ENCODE peak calls at places on chromosomes 6 and 20, in five cellular contexts. M is AG04449, J is left ventricle myocardium inferior, X is astrocyte, U is astrocyte of the spinal cord. W is an unnamed sample.

GRCh38 chr20:32970115-32970972 is 33.9 kb downstream of the SUN5 start:
- DNase-seq in M (no peak), J (no peak), X (no peak), U (no peak), W (no peak)

GRCh38 chr20:52622086-52622485 is 350.1 kb upstream of the TSHZ2 start:
- DNase-seq in M (no peak), J (no peak), X (no peak), U (no peak), W (no peak)

GRCh38 chr6:150734235-150734634 is 131.3 kb upstream of the MTHFD1L start:
- DNase-seq in M (no peak), J (no peak), X (peak), U (no peak), W (no peak)

GRCh38 chr6:141988954-141989705 is 143.6 kb upstream of the GJE1 start:
- DNase-seq in M (no peak), J (no peak), X (peak), U (peak), W (no peak)

GRCh38 chr6:123091091-123091895 is 95.3 kb downstream of the CLVS2 start:
- DNase-seq in M (no peak), J (no peak), X (peak), U (peak), W (no peak)

GRCh38 chr20:58045156-58045555 is 183.3 kb downstream of the ANKRD60 start:
- DNase-seq in M (no peak), J (no peak), X (no peak), U (no peak), W (no peak)

GRCh38 chr20:9617062-9617461 is 102.7 kb downstream of the LAMP5 start:
- DNase-seq in M (peak), J (peak), X (peak), U (peak), W (peak)

GRCh38 chr20:16926626-16927025 is 178.5 kb downstream of the OTOR start:
- DNase-seq in M (no peak), J (no peak), X (no peak), U (no peak), W (no peak)

GRCh38 chr6:144582939-144583613 is 297.9 kb downstream of the UTRN start:
- DNase-seq in M (no peak), J (peak), X (peak), U (peak), W (peak)

GRCh38 chr6:94894300-94894699 is 683.0 kb upstream of the MANEA start:
- DNase-seq in M (no peak), J (no peak), X (no peak), U (no peak), W (no peak)

GRCh38 chr6:11292837-11293236 is 60.4 kb upstream of the NEDD9 start:
- DNase-seq in M (no peak), J (no peak), X (peak), U (no peak), W (no peak)

GRCh38 chr6:166381381-166381732 is 1.4 kb downstream of the MPC1 start:
- DNase-seq in M (no peak), J (no peak), X (no peak), U (no peak), W (no peak)

GRCh38 chr6:13766201-13766634 is 48.1 kb downstream of the MCUR1 start:
- DNase-seq in M (peak), J (no peak), X (peak), U (peak), W (no peak)

GRCh38 chr20:62886709-62887058 is 25.1 kb upstream of the TCFL5 start:
- DNase-seq in M (no peak), J (no peak), X (no peak), U (no peak), W (no peak)

GRCh38 chr6:6366778-6367177 is 46.3 kb upstream of the F13A1 start:
- DNase-seq in M (no peak), J (no peak), X (no peak), U (no peak), W (no peak)

GRCh38 chr6:108689279-108690161 is 128.8 kb downstream of the FOXO3 start:
- DNase-seq in M (no peak), J (peak), X (peak), U (peak), W (peak)

GRCh38 chr6:66662196-66662595 is 955.2 kb upstream of the EYS start:
- DNase-seq in M (no peak), J (no peak), X (peak), U (peak), W (no peak)

GRCh38 chr6:21438986-21439352 is 154.6 kb upstream of the SOX4 start:
- DNase-seq in M (no peak), J (no peak), X (peak), U (no peak), W (no peak)

GRCh38 chr20:38601216-38602184 is at the start of gene ARHGAP40:
- DNase-seq in M (no peak), J (no peak), X (peak), U (no peak), W (no peak)

GRCh38 chr6:164048840-164049239 is 634.3 kb downstream of the QKI start:
- DNase-seq in M (no peak), J (no peak), X (peak), U (no peak), W (no peak)

GRCh38 chr6:72140795-72141194 is 254.4 kb downstream of the RIMS1 start:
- DNase-seq in M (no peak), J (no peak), X (no peak), U (peak), W (no peak)

GRCh38 chr6:132491303-132491702 is 21.6 kb downstream of the STX7 start:
- DNase-seq in M (no peak), J (no peak), X (peak), U (peak), W (no peak)

GRCh38 chr6:135581211-135581610 is 83.7 kb upstream of the AHI1 start:
- DNase-seq in M (no peak), J (no peak), X (no peak), U (no peak), W (no peak)

GRCh38 chr6:169339025-169339424 is 85.4 kb upstream of the THBS2 start:
- DNase-seq in M (no peak), J (no peak), X (no peak), U (no peak), W (no peak)

GRCh38 chr20:23331951-23332350 is 18.6 kb upstream of the NXT1 start:
- DNase-seq in M (no peak), J (no peak), X (peak), U (peak), W (no peak)

GRCh38 chr6:170575250-170575649 is 9.2 kb downstream of the PDCD2 start:
- DNase-seq in M (no peak), J (no peak), X (no peak), U (no peak), W (no peak)

GRCh38 chr6:111566873-111567517 is 38.7 kb downstream of the TRAF3IP2 start:
- DNase-seq in M (no peak), J (no peak), X (peak), U (no peak), W (no peak)

GRCh38 chr6:105363100-105363754 is 39.7 kb downstream of the PREP start:
- DNase-seq in M (no peak), J (no peak), X (no peak), U (peak), W (no peak)

GRCh38 chr6:15698474-15698873 is 35.6 kb upstream of the DTNBP1 start:
- DNase-seq in M (no peak), J (no peak), X (no peak), U (no peak), W (no peak)

GRCh38 chr6:37057678-37058077 is 52.2 kb downstream of the FGD2 start:
- DNase-seq in M (no peak), J (no peak), X (no peak), U (no peak), W (no peak)

GRCh38 chr20:33909331-33909921 is 84.3 kb upstream of the RALY start:
- DNase-seq in M (peak), J (no peak), X (peak), U (peak), W (no peak)

GRCh38 chr6:4581468-4582420 is 194.5 kb upstream of the CDYL start:
- DNase-seq in M (peak), J (no peak), X (peak), U (peak), W (no peak)

GRCh38 chr6:136739071-136739470 is 53.2 kb downstream of the MAP3K5 start:
- DNase-seq in M (no peak), J (no peak), X (no peak), U (no peak), W (no peak)

GRCh38 chr6:132860254-132860653 is 45.9 kb downstream of the RPS12 start:
- DNase-seq in M (no peak), J (no peak), X (no peak), U (no peak), W (no peak)

GRCh38 chr6:163572612-163573011 is 158.1 kb downstream of the QKI start:
- DNase-seq in M (no peak), J (no peak), X (peak), U (no peak), W (no peak)

GRCh38 chr20:21395666-21396044 is 1.7 kb downstream of the NKX2-4 start:
- DNase-seq in M (no peak), J (no peak), X (no peak), U (no peak), W (no peak)

GRCh38 chr20:35369804-35370203 is 42.0 kb downstream of the UQCC1 start:
- DNase-seq in M (peak), J (no peak), X (peak), U (peak), W (no peak)

GRCh38 chr20:37881601-37882343 is 21.2 kb upstream of the VSTM2L start:
- DNase-seq in M (no peak), J (no peak), X (no peak), U (no peak), W (peak)

GRCh38 chr6:155638200-155638599 is 182.6 kb upstream of the NOX3 start:
- DNase-seq in M (no peak), J (no peak), X (no peak), U (no peak), W (no peak)

DNA sequence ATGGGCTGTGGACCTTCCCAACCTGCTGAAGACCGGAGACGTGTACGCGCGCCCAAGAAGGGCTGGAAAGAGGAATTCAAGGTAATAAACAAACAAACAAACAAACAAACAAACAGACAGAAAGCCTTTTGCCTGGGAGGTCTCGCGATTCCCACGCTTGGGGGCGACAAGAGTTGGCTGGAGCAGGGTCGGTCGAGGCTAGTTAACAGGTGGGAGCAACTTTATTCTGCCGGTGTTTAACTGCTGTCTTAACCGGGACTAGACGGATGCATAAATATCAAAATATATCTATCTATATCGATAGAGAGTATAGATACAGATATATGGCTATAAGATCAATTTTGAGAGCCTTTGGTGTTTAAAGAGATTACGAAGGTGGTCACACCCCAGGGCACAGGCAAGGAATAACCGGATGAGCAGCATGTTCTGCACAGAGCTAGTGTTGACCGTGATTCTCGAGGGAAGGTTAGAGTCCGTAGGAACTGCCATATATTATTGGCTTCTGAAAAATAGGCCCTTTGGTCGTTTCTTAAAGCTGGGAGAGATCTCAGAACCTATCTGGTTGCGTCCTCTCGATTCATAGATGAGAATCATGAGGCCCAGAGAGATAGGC is 514 bp downstream of the STMND1 start:
- DNase-seq in M (no peak), J (no peak), X (no peak), U (no peak), W (no peak)
- H3K4me3 ChIP-seq in M (peak), J (peak), X (peak), U (peak), W (peak)

DNA sequence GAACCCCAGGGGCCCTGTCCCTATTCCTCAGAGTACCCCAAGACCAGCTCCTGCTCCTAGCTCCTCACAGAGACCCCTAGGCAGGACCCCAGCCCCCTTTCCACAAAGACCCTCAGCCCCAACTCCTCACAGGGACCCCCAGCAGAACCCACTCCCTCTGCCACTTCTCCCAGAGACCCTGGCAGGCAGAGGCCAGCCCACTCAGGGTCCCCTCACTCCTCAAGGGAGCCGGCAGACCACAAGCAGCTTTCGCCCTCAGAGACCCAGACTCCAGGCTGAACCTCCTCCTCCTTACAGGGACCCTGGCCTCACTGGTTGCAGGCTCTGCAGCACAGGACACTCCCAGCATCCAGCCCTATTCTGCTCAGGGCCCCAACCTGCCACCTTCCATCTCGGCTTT is 575 bp downstream of the SLC44A4 start:
- DNase-seq in M (no peak), J (no peak), X (no peak), U (no peak), W (no peak)
- H3K4me3 ChIP-seq in M (no peak), J (no peak), X (no peak), U (no peak), W (no peak)

DNA sequence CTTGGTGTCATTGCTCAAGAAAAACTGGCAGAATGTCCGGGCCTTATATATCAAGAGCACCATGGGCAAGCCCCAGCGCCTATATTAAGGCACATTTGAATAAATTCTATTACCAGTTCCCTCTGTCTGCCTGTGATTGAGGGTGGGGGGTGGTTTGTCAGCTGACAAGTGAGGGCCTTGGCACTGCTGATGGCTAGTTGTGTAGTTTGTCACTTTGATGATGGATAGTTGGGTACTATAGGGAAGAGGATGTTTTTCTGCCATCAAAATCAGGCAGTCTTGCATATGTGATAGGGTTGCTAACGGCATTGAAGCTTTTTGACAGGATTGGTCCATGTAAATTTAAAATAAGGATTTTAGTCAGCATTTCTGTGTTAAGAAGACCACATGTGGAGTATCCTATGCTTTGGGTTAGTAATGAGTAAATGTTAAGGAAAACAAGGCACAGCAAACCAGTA is 2.5 kb downstream of the RPL10A start:
- DNase-seq in M (no peak), J (no peak), X (no peak), U (no peak), W (no peak)
- H3K4me3 ChIP-seq in M (peak), J (peak), X (peak), U (peak), W (no peak)

GRCh38 chr6:25649611-25650010 is 2.4 kb upstream of the SCGN start:
- DNase-seq in M (no peak), J (no peak), X (no peak), U (no peak), W (no peak)

GRCh38 chr6:25655746-25656145 is 3.7 kb downstream of the SCGN start:
- DNase-seq in M (no peak), J (no peak), X (no peak), U (no peak), W (no peak)

DNA sequence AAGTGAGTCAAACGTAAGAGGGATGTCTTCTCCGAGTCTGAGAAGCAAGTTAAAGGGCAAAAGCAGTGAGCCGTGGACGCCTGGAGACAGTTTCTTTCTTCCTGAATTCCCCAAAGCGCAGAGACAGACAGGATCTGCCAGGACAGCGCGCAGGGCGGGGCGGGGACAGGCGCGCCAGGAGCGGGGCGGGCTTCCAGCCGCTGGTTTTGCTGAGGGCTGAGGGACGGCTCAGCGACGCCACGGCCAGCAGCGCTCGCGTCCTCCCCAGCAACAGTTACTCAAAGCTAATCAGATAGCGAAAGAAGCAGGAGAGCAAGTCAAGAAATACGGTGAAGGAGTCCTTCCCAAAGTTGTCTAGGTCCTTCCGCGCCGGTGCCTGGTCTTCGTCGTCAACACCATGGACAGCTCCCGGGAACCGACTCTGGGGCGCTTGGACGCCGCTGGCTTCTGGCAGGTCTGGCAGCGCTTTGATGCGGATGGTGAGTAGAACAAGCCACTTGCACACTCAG is at the start of gene SCGN:
- DNase-seq in M (no peak), J (peak), X (peak), U (peak), W (peak)
- H3K4me3 ChIP-seq in M (no peak), J (peak), X (peak), U (no peak), W (peak)

W was measured in heart left ventricle.